ENCODE peak calls at places on chromosomes 4 and X, in six cellular contexts. H, B, F, Y, U and D are unnamed samples.

GRCh38 chr4:30860983-30861382 is 140.8 kb downstream of the PCDH7 start:
- DNase-seq in H (no peak), B (no peak), F (no peak), Y (no peak), U (no peak), D (no peak)

GRCh38 chr4:82704156-82704555 is 94.4 kb downstream of the SCD5 start:
- DNase-seq in H (no peak), B (no peak), F (peak; percentile 19), Y (no peak), U (no peak), D (no peak)

GRCh38 chr4:40227284-40227683 is 30.5 kb downstream of the RHOH start:
- DNase-seq in H (no peak), B (peak; percentile 77), F (no peak), Y (no peak), U (no peak), D (no peak)

GRCh38 chrX:136909119-136909705 is 28.7 kb upstream of the RBMX start:
- DNase-seq in H (peak; percentile 80), B (peak; percentile 12), F (peak; percentile 45), Y (peak; percentile 89), U (peak; percentile 90), D (peak; percentile 65)

GRCh38 chrX:107451754-107452153 is 2.3 kb downstream of the FRMPD3 start:
- DNase-seq in H (no peak), B (no peak), F (no peak), Y (no peak), U (no peak), D (no peak)

GRCh38 chr4:141037441-141037840 is 95.8 kb downstream of the RNF150 start:
- DNase-seq in H (no peak), B (no peak), F (no peak), Y (no peak), U (no peak), D (no peak)

GRCh38 chr4:176646311-176646710 is 146.4 kb downstream of the VEGFC start:
- DNase-seq in H (no peak), B (no peak), F (no peak), Y (no peak), U (no peak), D (no peak)

GRCh38 chr4:110309686-110310085 is 111.3 kb upstream of the ELOVL6 start:
- DNase-seq in H (no peak), B (no peak), F (peak; percentile 2), Y (no peak), U (no peak), D (no peak)

GRCh38 chr4:52946811-52947210 is 84.7 kb downstream of the RASL11B start:
- DNase-seq in H (peak; percentile 36), B (no peak), F (no peak), Y (no peak), U (no peak), D (no peak)

GRCh38 chrX:111375747-111376146 is 36.2 kb downstream of the DCX start:
- DNase-seq in H (no peak), B (no peak), F (no peak), Y (no peak), U (no peak), D (no peak)

GRCh38 chr4:143386812-143387211 is 50.1 kb downstream of the GAB1 start:
- DNase-seq in H (no peak), B (no peak), F (peak; percentile 39), Y (no peak), U (no peak), D (no peak)
- H3K4me3 ChIP-seq in H (no peak overlapping the region), B (no peak overlapping the region), F (no peak overlapping the region), Y (no peak overlapping the region), U (no peak overlapping the region), D (no peak overlapping the region)

GRCh38 chrX:11557120-11557519 is 108.6 kb downstream of the ARHGAP6 start:
- DNase-seq in H (no peak), B (no peak), F (peak; percentile 72), Y (no peak), U (no peak), D (no peak)
- H3K27ac ChIP-seq in H (no peak overlapping the region), B (no peak overlapping the region), F (no peak overlapping the region), Y (no peak overlapping the region), U (no peak overlapping the region), D (no peak overlapping the region)

DNA sequence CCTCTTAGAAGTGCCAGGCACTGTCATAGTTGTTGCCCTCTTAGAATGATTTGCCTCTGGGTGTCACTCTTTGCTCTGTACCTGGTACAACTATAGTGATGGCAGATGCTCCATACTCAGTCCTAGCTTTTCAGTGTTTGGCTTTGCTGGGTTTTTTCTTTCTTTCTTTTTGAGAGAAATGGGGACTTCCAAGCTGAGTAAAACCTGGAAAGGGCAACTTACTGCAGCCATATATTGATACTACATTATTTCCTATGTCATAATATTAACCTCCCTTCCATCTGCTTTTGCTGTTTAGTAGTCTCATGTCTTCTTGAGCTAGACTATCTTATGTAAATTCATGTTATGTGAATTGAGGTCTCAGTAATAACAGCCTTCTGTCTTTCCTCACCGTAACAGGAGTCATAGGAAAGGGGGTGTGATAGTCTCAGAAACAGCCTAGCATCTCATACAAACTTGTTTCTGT is 49.0 kb downstream of the NIPAL1 start:
- DNase-seq in H (no peak), B (peak; percentile 40), F (no peak), Y (no peak), U (no peak), D (no peak)
- TF ChIP-seq POLR2A in H (no peak), B (no peak), F (no peak), Y (no peak), U (no peak), D (no peak)

DNA sequence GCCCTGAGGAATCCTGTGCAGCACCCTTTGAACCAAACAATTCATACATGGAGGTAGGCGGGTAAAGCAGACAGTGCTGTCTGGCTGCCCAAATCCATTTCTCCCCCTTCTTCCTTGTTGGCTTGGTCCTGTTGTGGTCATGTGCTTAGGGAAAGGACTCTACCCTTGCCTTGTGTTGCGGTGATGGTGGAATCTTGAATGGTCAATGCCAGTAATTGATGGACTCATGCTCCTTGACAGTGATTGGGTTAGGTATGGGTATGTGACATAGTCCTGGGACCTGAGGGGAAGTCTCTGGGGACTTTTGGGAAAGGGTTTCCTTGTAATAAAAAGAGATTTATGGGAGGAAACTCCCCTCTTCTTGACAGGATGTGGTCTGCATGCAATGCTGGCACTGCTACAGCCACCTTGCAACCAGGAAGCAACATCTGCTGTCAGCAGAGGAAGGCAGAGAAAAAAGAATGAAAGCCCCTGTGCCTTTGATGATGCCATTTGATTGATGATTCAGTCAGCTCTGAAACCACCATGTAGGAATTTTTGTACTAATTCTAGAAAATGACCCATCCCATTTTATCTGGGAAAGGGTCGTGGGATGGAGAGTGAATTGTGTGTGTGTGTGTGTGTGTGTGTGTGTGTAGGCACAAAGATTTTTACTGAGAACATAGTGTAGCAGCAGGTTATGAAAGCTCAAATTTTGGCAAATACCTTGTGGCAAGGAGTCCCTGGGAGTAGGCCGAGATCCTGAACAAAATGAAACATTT is 30.0 kb upstream of the HUWE1 start:
- DNase-seq in H (no peak), B (peak; percentile 87), F (peak; percentile 48), Y (no peak), U (no peak), D (no peak)
- H3K4me3 ChIP-seq in H (no peak overlapping the region), B (peak overlapping the region; percentile 60), F (no peak overlapping the region), Y (no peak overlapping the region), U (no peak overlapping the region), D (no peak overlapping the region)

DNA sequence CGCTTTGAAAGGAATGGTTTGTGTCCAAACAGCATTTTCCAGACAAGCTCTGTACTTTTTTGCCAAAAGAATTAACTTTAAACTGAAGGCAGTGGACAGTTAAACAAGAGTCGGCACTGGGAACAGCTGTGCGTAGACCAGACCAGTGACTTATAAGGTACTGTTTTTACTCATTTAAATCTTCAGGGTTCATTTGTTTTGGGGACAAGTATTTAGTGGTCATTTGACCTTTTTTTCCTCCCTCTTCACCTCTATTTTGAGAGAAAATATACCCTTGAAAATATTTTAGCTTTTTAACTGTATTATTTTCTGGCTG is 303.8 kb downstream of the ARHGAP24 start:
- DNase-seq in H (no peak), B (no peak), F (peak; percentile 38), Y (no peak), U (no peak), D (no peak)
- H3K27ac ChIP-seq in H (peak overlapping the region; percentile 79), B (peak overlapping the region; percentile 29), F (peak overlapping the region; percentile 95), Y (peak overlapping the region; percentile 57), U (peak overlapping the region; percentile 80), D (peak overlapping the region; percentile 16)

GRCh38 chrX:101617211-101618191 is at the start of gene ARMCX6:
- DNase-seq in H (peak; percentile 79), B (no peak), F (peak; percentile 77), Y (peak; percentile 84), U (peak; percentile 81), D (peak; percentile 60)
- TF ChIP-seq POLR2A in H (peak; percentile 17), B (peak; percentile 68), F (no peak), Y (no peak), U (peak; percentile 39), D (peak; percentile 56)